ENCODE peak calls at places on chromosome 5, in eight cellular contexts. C, P, K, W, B, S, V and J are unnamed samples.

GRCh38 chr5:168039485-168040005 is 251.9 kb upstream of the WWC1 start:
- DNase-seq in K (no peak), S (no peak), V (no peak), B (no peak), W (no peak), C (peak; percentile 23), P (no peak), J (no peak)

GRCh38 chr5:103450333-103451061 is 112.1 kb downstream of the NUDT12 start:
- DNase-seq in S (no peak), W (no peak), P (no peak), C (no peak), K (no peak), V (no peak), B (no peak), J (no peak)

GRCh38 chr5:137487600-137487999 is 11.5 kb downstream of the SPOCK1 start:
- DNase-seq in P (no peak), K (peak; percentile 66), C (no peak), V (no peak), S (no peak), B (peak; percentile 73), W (no peak), J (no peak)

GRCh38 chr5:35651002-35651756 is 33.5 kb downstream of the SPEF2 start:
- DNase-seq in V (no peak), B (no peak), S (peak; percentile 27), C (no peak), K (peak; percentile 6), W (peak; percentile 46), P (peak; percentile 24), J (peak; percentile 24)

GRCh38 chr5:32996336-32996735 is 285.2 kb downstream of the NPR3 start:
- DNase-seq in P (no peak), K (no peak), C (no peak), W (no peak), S (no peak), V (no peak), B (no peak), J (no peak)

GRCh38 chr5:68424799-68425537 is 209.4 kb downstream of the PIK3R1 start:
- DNase-seq in C (no peak), V (no peak), B (no peak), K (no peak), P (no peak), W (no peak), S (no peak), J (no peak)

GRCh38 chr5:17216176-17216973 is 1.1 kb upstream of the BASP1 start:
- DNase-seq in V (no peak), S (peak; percentile 85), B (peak; percentile 79), W (peak; percentile 92), P (peak; percentile 76), K (peak; percentile 79), C (peak; percentile 87), J (peak; percentile 83)

GRCh38 chr5:82259172-82259800 is 18.9 kb downstream of the RPS23 start:
- DNase-seq in K (no peak), P (peak; percentile 30), V (no peak), C (no peak), S (no peak), B (no peak), W (peak; percentile 35), J (no peak)

GRCh38 chr5:98173334-98173733 is 600.1 kb upstream of the RGMB start:
- DNase-seq in K (no peak), W (no peak), B (no peak), C (no peak), V (no peak), S (no peak), P (no peak), J (no peak)

GRCh38 chr5:50751064-50751657 is 84.7 kb downstream of the PARP8 start:
- DNase-seq in C (no peak), P (peak; percentile 48), S (no peak), V (no peak), B (no peak), W (peak; percentile 36), K (no peak), J (peak; percentile 12)

GRCh38 chr5:178247481-178248456 is 15.2 kb upstream of the PHYKPL start:
- DNase-seq in B (no peak), P (peak; percentile 37), W (no peak), S (no peak), C (no peak), V (no peak), K (no peak), J (no peak)

GRCh38 chr5:178244566-178244965 is 12.0 kb upstream of the PHYKPL start:
- DNase-seq in W (no peak), P (no peak), K (no peak), S (no peak), B (no peak), V (no peak), C (no peak), J (no peak)

GRCh38 chr5:133423618-133424282 is 188.6 kb downstream of the FSTL4 start:
- DNase-seq in P (peak; percentile 87), B (no peak), C (peak; percentile 91), V (peak; percentile 91), W (peak; percentile 53), S (peak; percentile 72), K (peak; percentile 57), J (peak; percentile 73)

GRCh38 chr5:9782806-9783560 is 152.8 kb upstream of the TAS2R1 start:
- DNase-seq in S (no peak), C (no peak), K (no peak), B (no peak), P (no peak), W (no peak), V (no peak), J (peak; percentile 45)

GRCh38 chr5:147985593-147985992 is 78.2 kb upstream of the SPINK5 start:
- DNase-seq in S (no peak), W (no peak), B (no peak), C (no peak), V (no peak), K (no peak), P (no peak), J (no peak)

GRCh38 chr5:25862276-25862675 is 1176.1 kb downstream of the CDH9 start:
- DNase-seq in P (no peak), V (no peak), B (no peak), S (no peak), K (no peak), C (no peak), W (peak; percentile 29), J (no peak)

GRCh38 chr5:103464801-103465484 is 97.6 kb downstream of the NUDT12 start:
- DNase-seq in C (no peak), S (no peak), V (no peak), B (no peak), P (no peak), K (no peak), W (no peak), J (no peak)

GRCh38 chr5:69467442-69468225 is 25.0 kb upstream of the OCLN start:
- DNase-seq in B (no peak), V (no peak), P (no peak), W (no peak), K (no peak), S (no peak), C (no peak), J (no peak)

GRCh38 chr5:111548992-111549649 is 36.8 kb upstream of the STARD4 start:
- DNase-seq in P (no peak), W (peak; percentile 4), V (no peak), C (no peak), K (no peak), B (no peak), S (peak; percentile 48), J (peak; percentile 9)

GRCh38 chr5:150438873-150439546 is 10.5 kb downstream of the RPS14 start:
- DNase-seq in S (no peak), B (no peak), W (peak; percentile 68), P (peak; percentile 75), V (no peak), K (no peak), C (no peak), J (no peak)

GRCh38 chr5:7991125-7991821 is 122.3 kb downstream of the MTRR start:
- DNase-seq in C (no peak), K (no peak), B (no peak), P (peak; percentile 6), W (peak; percentile 19), S (no peak), V (no peak), J (no peak)

GRCh38 chr5:115947260-115947659 is 15.0 kb upstream of the LVRN start:
- DNase-seq in P (no peak), W (no peak), V (no peak), B (no peak), C (no peak), S (no peak), K (no peak), J (no peak)

GRCh38 chr5:115543931-115544370 is 624 bp downstream of the FEM1C start:
- DNase-seq in C (no peak), B (peak; percentile 71), W (peak; percentile 23), P (no peak), S (peak; percentile 55), V (no peak), K (peak; percentile 60), J (peak; percentile 51)

GRCh38 chr5:56160723-56161445 is 72.2 kb downstream of the ANKRD55 start:
- DNase-seq in P (peak; percentile 23), C (no peak), B (no peak), K (no peak), V (no peak), S (no peak), W (no peak), J (no peak)

GRCh38 chr5:146962801-146963355 is 84.3 kb upstream of the PPP2R2B start:
- DNase-seq in K (no peak), S (no peak), V (no peak), P (no peak), C (no peak), W (peak; percentile 3), B (no peak), J (no peak)
- TF ChIP-seq EP300 in K (no peak), S (no peak), V (no peak), P (no peak), C (no peak), W (no peak), B (no peak), J (no peak)

GRCh38 chr5:87339986-87340385 is 72.3 kb downstream of the RASA1 start:
- DNase-seq in K (no peak), B (no peak), S (no peak), P (no peak), C (no peak), V (no peak), W (no peak), J (no peak)
- TF ChIP-seq EP300 in K (no peak), B (no peak), S (no peak), P (no peak), C (no peak), V (no peak), W (no peak), J (no peak)

DNA sequence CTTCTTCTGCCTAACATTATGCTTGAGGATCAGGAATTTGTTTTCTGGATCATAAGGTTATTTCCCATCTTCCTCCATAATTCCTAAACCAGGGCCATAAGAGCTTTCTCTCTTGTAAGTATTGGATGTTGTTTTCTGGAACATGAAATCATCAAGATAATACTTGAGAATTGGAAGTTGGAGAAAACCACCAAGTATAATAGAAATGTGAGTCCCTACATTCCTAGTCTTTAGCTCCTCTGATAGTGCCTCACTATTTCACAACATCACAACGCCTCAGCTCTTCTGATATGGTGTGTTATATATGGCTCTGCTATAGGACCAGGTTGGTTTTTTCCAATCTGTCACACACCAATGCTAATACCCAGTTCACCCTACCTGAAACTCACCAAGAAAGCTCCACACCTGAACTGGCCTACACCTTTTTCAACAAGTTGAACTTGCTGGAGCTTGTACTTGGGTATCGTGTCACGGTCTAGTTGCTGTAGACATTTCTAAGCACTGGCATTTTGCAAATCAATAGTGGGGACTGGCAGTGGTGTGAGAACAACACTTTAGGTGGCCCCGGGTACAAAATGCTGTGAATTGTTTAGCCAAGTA is 141.1 kb downstream of the ACTBL2 start:
- DNase-seq in C (no peak), V (no peak), S (no peak), W (no peak), P (no peak), K (no peak), B (no peak), J (no peak)
- TF ChIP-seq EP300 in C (no peak), V (no peak), S (no peak), W (no peak), P (no peak), K (no peak), B (no peak), J (no peak)

GRCh38 chr5:139684881-139685749 is 37.0 kb downstream of the CXXC5 start:
- DNase-seq in S (peak; percentile 75), C (peak; percentile 63), W (no peak), V (no peak), K (no peak), P (peak; percentile 76), B (no peak), J (no peak)
- TF ChIP-seq EP300 in S (no peak), C (no peak), W (no peak), V (no peak), K (no peak), P (no peak), B (no peak), J (no peak)